ENCODE peak calls at places on chromosomes 16 and 17, in ten cellular contexts. F is CD8-positive, alpha-beta T cell; H is fibroblast of pulmonary artery; Y is lower leg skin; U is BJ; Q is AG04450; G is mucosa of descending colon; O is body of pancreas; E is cardiac muscle cell; B is mammary epithelial cell. K is an unnamed sample.

GRCh38 chr17:51630101-51630671 is 369.8 kb downstream of the UTP18 start:
- DNase-seq in F (no peak), H (no peak), Y (no peak), U (no peak), Q (no peak), G (no peak), O (no peak), E (no peak), B (no peak), K (no peak)

GRCh38 chr16:14564323-14564722 is 65.7 kb downstream of the PARN start:
- DNase-seq in F (no peak), H (no peak), Y (no peak), U (no peak), Q (no peak), G (peak), O (peak), E (no peak), B (peak), K (peak)

GRCh38 chr16:2500937-2501750 is 12.6 kb upstream of the ATP6V0C start:
- DNase-seq in F (peak), H (peak), Y (no peak), U (no peak), Q (peak), G (peak), O (peak), E (peak), B (peak), K (no peak)

GRCh38 chr17:21375757-21376584 is at the start of gene KCNJ12:
- DNase-seq in F (no peak), H (no peak), Y (no peak), U (no peak), Q (no peak), G (no peak), O (no peak), E (peak), B (peak), K (no peak)

GRCh38 chr16:71461686-71462648 is at the start of gene ZNF23:
- DNase-seq in F (peak), H (peak), Y (peak), U (no peak), Q (peak), G (peak), O (peak), E (peak), B (peak), K (no peak)

GRCh38 chr17:77783991-77784820 is 174.3 kb upstream of the TNRC6C start:
- DNase-seq in F (peak), H (no peak), Y (no peak), U (no peak), Q (no peak), G (no peak), O (no peak), E (no peak), B (no peak), K (no peak)

GRCh38 chr17:70161519-70161918 is 7.8 kb upstream of the KCNJ2 start:
- DNase-seq in F (no peak), H (no peak), Y (no peak), U (no peak), Q (no peak), G (no peak), O (no peak), E (no peak), B (no peak), K (no peak)

GRCh38 chr17:42347198-42347597 is 41.0 kb downstream of the STAT3 start:
- DNase-seq in F (no peak), H (peak), Y (peak), U (peak), Q (peak), G (no peak), O (peak), E (peak), B (peak), K (peak)

GRCh38 chr16:68287276-68288251 is 23.2 kb downstream of the SLC7A6OS start:
- DNase-seq in F (peak), H (peak), Y (peak), U (peak), Q (no peak), G (no peak), O (peak), E (peak), B (peak), K (no peak)

GRCh38 chr16:65975049-65975708 is 391.3 kb upstream of the CDH5 start:
- DNase-seq in F (no peak), H (peak), Y (no peak), U (no peak), Q (peak), G (no peak), O (no peak), E (peak), B (peak), K (no peak)

GRCh38 chr16:51822471-51822870 is 671.4 kb upstream of the SALL1 start:
- DNase-seq in F (no peak), H (no peak), Y (no peak), U (no peak), Q (no peak), G (no peak), O (no peak), E (no peak), B (no peak), K (no peak)

GRCh38 chr17:17797119-17797809 is 39.5 kb downstream of the SREBF1 start:
- DNase-seq in F (no peak), H (no peak), Y (no peak), U (no peak), Q (no peak), G (no peak), O (no peak), E (no peak), B (no peak), K (no peak)

GRCh38 chr16:47826070-47826469 is 329.7 kb downstream of the ABCC12 start:
- DNase-seq in F (no peak), H (no peak), Y (no peak), U (no peak), Q (no peak), G (no peak), O (no peak), E (no peak), B (peak), K (no peak)

GRCh38 chr16:73697336-73697735 is 599.3 kb upstream of the PSMD7 start:
- DNase-seq in F (no peak), H (no peak), Y (no peak), U (no peak), Q (no peak), G (no peak), O (no peak), E (no peak), B (peak), K (no peak)

GRCh38 chr16:67517661-67518423 is 10.8 kb upstream of the RIPOR1 start:
- DNase-seq in F (no peak), H (no peak), Y (no peak), U (no peak), Q (no peak), G (peak), O (no peak), E (no peak), B (no peak), K (no peak)

GRCh38 chr16:8718753-8719386 is 44.5 kb downstream of the ABAT start:
- DNase-seq in F (no peak), H (no peak), Y (no peak), U (no peak), Q (no peak), G (no peak), O (no peak), E (no peak), B (no peak), K (peak)

GRCh38 chr16:3525951-3526350 is 25.1 kb downstream of the CLUAP1 start:
- DNase-seq in F (no peak), H (no peak), Y (no peak), U (no peak), Q (no peak), G (no peak), O (no peak), E (no peak), B (no peak), K (no peak)

GRCh38 chr16:83118365-83118764 is 491.6 kb downstream of the CDH13 start:
- DNase-seq in F (no peak), H (no peak), Y (no peak), U (no peak), Q (no peak), G (no peak), O (no peak), E (peak), B (no peak), K (no peak)

GRCh38 chr16:52964290-52964689 is 88.4 kb downstream of the CHD9NB start:
- DNase-seq in F (no peak), H (no peak), Y (no peak), U (no peak), Q (no peak), G (no peak), O (no peak), E (no peak), B (no peak), K (no peak)

GRCh38 chr17:42798011-42798382 is 507 bp downstream of the COA3 start:
- DNase-seq in F (no peak), H (no peak), Y (no peak), U (no peak), Q (no peak), G (no peak), O (no peak), E (no peak), B (no peak), K (no peak)

GRCh38 chr17:20173091-20173490 is 163.9 kb downstream of the SPECC1 start:
- DNase-seq in F (no peak), H (peak), Y (no peak), U (peak), Q (no peak), G (no peak), O (no peak), E (peak), B (no peak), K (no peak)

GRCh38 chr16:58684001-58684353 is 593 bp downstream of the SLC38A7 start:
- DNase-seq in F (no peak), H (peak), Y (no peak), U (no peak), Q (no peak), G (no peak), O (no peak), E (peak), B (peak), K (no peak)

GRCh38 chr16:89958068-89958467 is 9.5 kb downstream of the DEF8 start:
- DNase-seq in F (no peak), H (peak), Y (peak), U (no peak), Q (no peak), G (no peak), O (no peak), E (peak), B (no peak), K (no peak)

GRCh38 chr17:35514561-35514960 is 22.9 kb downstream of the SLFN12L start:
- DNase-seq in F (no peak), H (no peak), Y (no peak), U (no peak), Q (no peak), G (no peak), O (no peak), E (no peak), B (no peak), K (peak)

GRCh38 chr16:58422809-58423208 is 30.5 kb downstream of the GINS3 start:
- DNase-seq in F (no peak), H (peak), Y (no peak), U (no peak), Q (no peak), G (no peak), O (no peak), E (peak), B (no peak), K (no peak)

GRCh38 chr17:9465216-9465921 is 110.3 kb downstream of the STX8 start:
- DNase-seq in F (no peak), H (peak), Y (peak), U (no peak), Q (peak), G (no peak), O (no peak), E (peak), B (no peak), K (no peak)

GRCh38 chr16:67163164-67163902 is 1.2 kb upstream of the HSF4 start:
- DNase-seq in F (no peak), H (peak), Y (no peak), U (no peak), Q (no peak), G (peak), O (no peak), E (peak), B (no peak), K (no peak)

GRCh38 chr16:22225060-22225459 is 19.0 kb downstream of the EEF2K start:
- DNase-seq in F (no peak), H (no peak), Y (no peak), U (no peak), Q (no peak), G (no peak), O (no peak), E (no peak), B (no peak), K (no peak)

GRCh38 chr16:17414421-17414820 is 56.3 kb downstream of the XYLT1 start:
- DNase-seq in F (no peak), H (no peak), Y (no peak), U (no peak), Q (no peak), G (no peak), O (no peak), E (no peak), B (no peak), K (no peak)

GRCh38 chr16:50036426-50036825 is 11.4 kb downstream of the CNEP1R1 start:
- DNase-seq in F (no peak), H (no peak), Y (no peak), U (no peak), Q (no peak), G (no peak), O (no peak), E (no peak), B (no peak), K (no peak)

GRCh38 chr17:44775838-44776621 is 17.2 kb downstream of the ADAM11 start:
- DNase-seq in F (no peak), H (no peak), Y (peak), U (peak), Q (no peak), G (no peak), O (peak), E (no peak), B (no peak), K (no peak)

GRCh38 chr16:27671410-27671809 is 121.5 kb downstream of the KATNIP start:
- DNase-seq in F (no peak), H (no peak), Y (no peak), U (no peak), Q (no peak), G (no peak), O (no peak), E (no peak), B (no peak), K (no peak)

DNA sequence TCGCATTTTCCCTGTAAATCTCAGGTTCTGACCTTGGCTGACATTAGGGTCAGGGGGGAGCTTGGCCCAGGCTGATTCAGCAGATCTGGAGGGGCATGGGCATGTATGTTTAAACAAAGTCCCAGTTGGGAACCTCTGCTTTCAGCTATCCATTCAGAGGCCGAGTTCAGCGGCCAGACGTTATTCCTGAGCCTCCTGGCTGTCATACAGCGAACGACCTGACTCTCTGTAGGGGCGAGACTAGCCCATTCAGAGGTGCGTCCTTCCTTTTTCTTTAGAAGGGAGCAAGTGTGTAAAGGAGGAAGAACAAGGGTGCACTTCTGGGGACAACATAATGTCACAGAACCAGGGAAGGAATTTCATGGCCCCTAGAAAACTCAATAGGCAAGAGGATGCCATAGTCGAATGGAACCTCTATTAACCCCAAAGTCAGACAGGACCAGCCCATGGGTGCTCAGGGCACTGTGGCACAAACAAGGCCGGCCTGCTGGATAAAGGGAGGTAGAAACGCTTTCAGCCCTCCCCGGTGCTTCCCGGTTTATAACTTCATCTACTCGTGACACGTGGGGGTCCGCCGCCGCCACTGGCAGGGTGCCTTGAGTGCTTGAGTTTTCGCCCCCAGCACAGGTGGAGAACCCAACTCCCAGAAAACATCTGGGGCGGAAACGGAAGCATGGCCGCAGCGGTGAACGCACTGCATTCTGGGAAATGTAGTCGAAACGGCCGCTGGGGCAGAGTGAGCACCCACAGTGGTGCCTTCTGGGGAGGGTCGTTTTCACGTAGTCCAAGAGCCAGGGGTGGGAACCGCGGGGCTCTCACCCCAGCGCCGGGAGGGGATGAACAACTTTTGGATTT is 33.2 kb upstream of the PLCG2 start:
- DNase-seq in F (peak), H (peak), Y (peak), U (no peak), Q (no peak), G (peak), O (peak), E (peak), B (peak), K (no peak)
- TF ChIP-seq CTCF in F (no peak), H (no peak), Y (no peak), U (no peak), Q (no peak), G (no peak), O (no peak), E (no peak), B (no peak), K (no peak)

GRCh38 chr17:81738801-81739393 is 26.8 kb downstream of the SLC25A10 start:
- DNase-seq in F (no peak), H (no peak), Y (no peak), U (no peak), Q (no peak), G (no peak), O (no peak), E (no peak), B (no peak), K (no peak)

GRCh38 chr17:81741594-81742452 is 29.7 kb downstream of the SLC25A10 start:
- DNase-seq in F (no peak), H (peak), Y (no peak), U (no peak), Q (no peak), G (peak), O (no peak), E (peak), B (no peak), K (no peak)

GRCh38 chr17:81737947-81738800 is 26.1 kb downstream of the SLC25A10 start:
- DNase-seq in F (no peak), H (no peak), Y (no peak), U (no peak), Q (no peak), G (no peak), O (no peak), E (no peak), B (no peak), K (no peak)

GRCh38 chr17:81740395-81740961 is 28.4 kb downstream of the SLC25A10 start:
- DNase-seq in F (no peak), H (no peak), Y (no peak), U (no peak), Q (no peak), G (peak), O (no peak), E (no peak), B (no peak), K (no peak)

GRCh38 chr17:81741049-81741593 is 29.0 kb downstream of the SLC25A10 start:
- DNase-seq in F (no peak), H (no peak), Y (no peak), U (no peak), Q (no peak), G (no peak), O (no peak), E (no peak), B (no peak), K (no peak)
- H3K4me3 ChIP-seq in F (no peak), H (no peak), Y (no peak), U (no peak), Q (no peak), G (no peak), O (no peak), E (no peak), B (no peak), K (no peak)

GRCh38 chr17:75976175-75976848 is 2.7 kb downstream of the ACOX1 start:
- DNase-seq in F (no peak), H (no peak), Y (no peak), U (no peak), Q (no peak), G (no peak), O (no peak), E (no peak), B (no peak), K (no peak)

GRCh38 chr17:75981019-75981615 is 2.1 kb downstream of the TEN1 start:
- DNase-seq in F (no peak), H (no peak), Y (peak), U (no peak), Q (no peak), G (no peak), O (no peak), E (no peak), B (no peak), K (no peak)

GRCh38 chr17:75979705-75980187 is 706 bp downstream of the TEN1 start:
- DNase-seq in F (no peak), H (no peak), Y (no peak), U (no peak), Q (peak), G (no peak), O (no peak), E (no peak), B (no peak), K (no peak)

GRCh38 chr17:75980188-75981018 is 1.4 kb downstream of the TEN1 start:
- DNase-seq in F (no peak), H (no peak), Y (no peak), U (no peak), Q (no peak), G (no peak), O (no peak), E (no peak), B (no peak), K (no peak)

DNA sequence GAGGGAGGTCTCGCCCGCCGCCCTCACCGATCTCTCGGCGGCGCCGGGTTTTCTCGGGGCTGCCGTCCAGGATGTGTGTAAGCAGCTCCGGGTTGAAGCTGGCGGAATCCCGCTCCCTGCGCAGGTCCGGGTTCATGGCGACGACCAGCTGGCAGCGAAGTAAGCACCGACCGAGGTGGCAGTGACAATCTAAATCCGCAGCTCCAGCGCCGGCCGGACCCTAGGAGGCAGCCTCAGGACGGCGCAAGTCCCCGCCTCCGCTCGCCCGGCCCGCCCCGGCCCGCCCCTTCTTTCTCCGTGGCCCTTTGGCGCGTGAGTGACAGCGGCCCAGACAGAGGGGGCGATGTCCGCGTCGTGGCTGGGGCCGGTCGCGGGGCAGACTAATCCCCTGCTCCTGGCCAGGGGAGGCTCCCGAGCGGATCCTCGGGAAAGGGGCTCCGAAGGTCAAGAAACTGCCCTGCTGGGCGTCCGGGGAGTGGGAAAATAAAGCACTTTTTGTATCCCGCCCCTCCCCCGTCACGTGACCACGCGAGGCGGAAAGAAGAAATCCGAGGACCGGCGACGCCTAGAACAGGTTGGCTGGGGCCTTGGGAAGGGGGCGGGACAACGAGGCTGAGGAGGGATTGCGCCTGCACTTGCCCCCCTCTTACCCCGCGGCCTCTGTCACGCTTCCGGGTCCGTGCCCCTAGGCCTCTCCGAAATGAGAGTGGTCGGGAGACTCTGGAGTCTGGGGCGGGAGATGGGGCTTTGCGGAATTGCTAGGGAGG is at the start of the genes ACOX1 and TEN1:
- DNase-seq in F (peak), H (peak), Y (peak), U (peak), Q (peak), G (peak), O (peak), E (peak), B (peak), K (peak)
- TF ChIP-seq CTCF in F (no peak), H (no peak), Y (no peak), U (peak), Q (no peak), G (no peak), O (peak), E (peak), B (no peak), K (peak)

DNA sequence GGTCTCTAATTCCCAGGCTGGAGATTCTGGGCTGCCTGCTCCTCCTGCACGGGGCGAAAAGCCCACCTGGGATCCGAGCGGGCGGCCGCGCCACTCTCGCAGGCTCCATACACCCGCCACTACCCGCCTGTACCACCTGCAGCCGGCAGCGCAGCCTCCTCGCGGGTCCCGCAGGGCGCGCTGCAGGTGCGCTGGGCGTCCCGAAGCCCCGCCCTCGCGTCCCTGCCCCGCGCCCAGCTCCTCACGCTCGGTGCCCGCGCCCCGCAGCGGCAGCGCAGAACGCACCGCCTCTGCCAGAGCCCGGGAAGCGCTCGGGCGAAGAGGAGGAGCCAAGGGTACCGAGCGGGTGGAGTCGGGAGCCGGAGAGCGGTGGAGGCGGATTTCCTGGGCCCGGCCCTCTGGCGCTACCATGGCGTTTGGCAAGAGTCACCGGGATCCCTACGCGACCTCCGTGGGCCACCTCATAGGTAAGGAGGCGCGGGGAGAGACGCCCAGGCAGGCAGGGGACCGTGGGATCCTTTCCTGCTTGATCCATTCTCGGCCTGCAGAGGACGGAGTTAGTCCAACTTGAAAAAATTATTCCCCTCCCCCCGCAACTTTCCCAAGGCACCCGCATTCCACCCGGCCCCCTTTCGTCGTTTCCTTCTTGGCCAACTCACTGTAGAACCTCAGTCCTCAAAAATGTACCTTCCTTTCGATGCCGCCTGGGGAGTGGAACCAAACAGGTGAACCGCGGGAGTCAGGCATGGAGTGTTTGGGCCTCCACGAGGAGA is at the start of gene TOM1L1:
- DNase-seq in F (no peak), H (peak), Y (peak), U (peak), Q (peak), G (peak), O (peak), E (peak), B (peak), K (peak)
- H3K4me3 ChIP-seq in F (peak), H (peak), Y (peak), U (peak), Q (peak), G (peak), O (peak), E (peak), B (peak), K (peak)